ENCODE peak calls at places on chromosomes 13 and 19, in four cellular contexts. Y, S, A and Z are unnamed samples.

GRCh38 chr13:30600470-30600869 is 17.2 kb upstream of the USPL1 start:
- DNase-seq in Y (no peak), S (no peak), A (no peak), Z (no peak)

GRCh38 chr13:28470286-28470685 is 24.6 kb downstream of the FLT1 start:
- DNase-seq in Y (no peak), S (no peak), A (no peak), Z (no peak)

GRCh38 chr19:21610787-21611186 is 105.4 kb downstream of the ZNF429 start:
- DNase-seq in Y (no peak), S (no peak), A (no peak), Z (no peak)

GRCh38 chr19:56383826-56384605 is 9.3 kb downstream of the ZNF582 start:
- DNase-seq in Y (no peak), S (peak), A (no peak), Z (no peak)

GRCh38 chr19:18895828-18896341 is at the start of gene CERS1:
- DNase-seq in Y (no peak), S (no peak), A (no peak), Z (no peak)

GRCh38 chr19:18479964-18480723 is 41.7 kb downstream of the ELL start:
- DNase-seq in Y (no peak), S (no peak), A (peak), Z (no peak)

GRCh38 chr13:103002279-103002678 is 63.9 kb downstream of the SLC10A2 start:
- DNase-seq in Y (no peak), S (no peak), A (no peak), Z (no peak)

GRCh38 chr13:98842074-98842473 is 89.6 kb upstream of the SLC15A1 start:
- DNase-seq in Y (no peak), S (no peak), A (no peak), Z (no peak)

GRCh38 chr19:1133471-1133929 is 29.7 kb downstream of the GPX4 start:
- DNase-seq in Y (peak), S (no peak), A (no peak), Z (peak)

GRCh38 chr19:35724560-35724959 is 6.8 kb downstream of the KMT2B start:
- DNase-seq in Y (no peak), S (no peak), A (peak), Z (no peak)

GRCh38 chr13:41995946-41996345 is 35.0 kb upstream of the VWA8 start:
- DNase-seq in Y (peak), S (peak), A (no peak), Z (peak)

GRCh38 chr13:32790731-32791130 is 204.5 kb downstream of the PDS5B start:
- DNase-seq in Y (no peak), S (no peak), A (no peak), Z (no peak)
- TF ChIP-seq CTCF in Y (no peak), S (no peak), A (no peak), Z (no peak)

GRCh38 chr19:13932911-13933393 is 5.3 kb downstream of the PODNL1 start:
- DNase-seq in Y (no peak), S (no peak), A (no peak), Z (no peak)

GRCh38 chr19:13929956-13930355 is 8.3 kb downstream of the PODNL1 start:
- DNase-seq in Y (peak), S (no peak), A (no peak), Z (no peak)

GRCh38 chr19:13931582-13932378 is 6.4 kb downstream of the PODNL1 start:
- DNase-seq in Y (no peak), S (peak), A (no peak), Z (no peak)

GRCh38 chr19:13929340-13929739 is 8.9 kb downstream of the PODNL1 start:
- DNase-seq in Y (no peak), S (no peak), A (no peak), Z (no peak)

GRCh38 chr19:13930402-13930801 is 7.8 kb downstream of the PODNL1 start:
- DNase-seq in Y (peak), S (no peak), A (no peak), Z (no peak)
- TF ChIP-seq CTCF in Y (no peak), S (no peak), A (no peak), Z (no peak)

DNA sequence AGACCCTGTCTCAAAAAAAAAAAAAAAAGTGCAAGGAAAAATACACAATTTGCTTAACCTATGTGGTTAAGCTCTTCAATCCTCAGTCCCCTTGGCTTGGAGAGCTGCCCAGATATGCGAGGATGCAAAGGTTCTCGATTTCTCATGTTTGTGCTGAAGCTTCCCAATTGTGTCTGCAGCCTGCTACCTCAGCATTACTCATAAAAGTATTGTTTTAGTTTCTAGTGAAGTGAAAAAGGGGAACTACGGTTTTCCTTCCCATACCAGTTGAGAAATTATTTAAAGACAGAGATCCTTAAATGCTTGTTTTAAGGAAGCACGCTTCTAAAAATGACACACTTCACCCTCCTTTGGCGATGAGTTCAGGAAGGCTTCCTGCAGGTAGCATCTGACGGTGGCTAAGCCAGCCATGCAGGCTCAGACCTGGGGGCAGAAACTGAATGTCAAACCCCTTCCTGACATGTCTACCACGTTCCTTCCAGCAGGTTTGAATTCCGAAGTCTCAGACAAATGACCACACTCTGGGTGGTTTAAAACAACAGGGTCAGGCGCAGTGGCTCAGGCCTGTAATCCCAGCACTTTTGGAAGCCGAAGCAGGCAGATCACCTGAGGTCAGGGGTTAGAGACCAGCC is 47.9 kb downstream of the RUBCNL start:
- DNase-seq in Y (peak), S (peak), A (no peak), Z (peak)
- TF ChIP-seq CTCF in Y (no peak), S (no peak), A (no peak), Z (no peak)

GRCh38 chr19:11020982-11021759 is 60.3 kb downstream of the SMARCA4 start:
- DNase-seq in Y (no peak), S (no peak), A (no peak), Z (no peak)
- TF ChIP-seq CTCF in Y (no peak), S (no peak), A (no peak), Z (no peak)

GRCh38 chr19:15368798-15369593 is 10.6 kb downstream of the AKAP8 start:
- DNase-seq in Y (no peak), S (no peak), A (peak), Z (no peak)

GRCh38 chr19:15369594-15369891 is 10.0 kb downstream of the AKAP8 start:
- DNase-seq in Y (no peak), S (no peak), A (peak), Z (no peak)

GRCh38 chr19:15367439-15367838 is 12.1 kb downstream of the AKAP8 start:
- DNase-seq in Y (no peak), S (no peak), A (no peak), Z (no peak)

GRCh38 chr19:15368051-15368632 is 11.4 kb downstream of the AKAP8 start:
- DNase-seq in Y (no peak), S (no peak), A (no peak), Z (no peak)

GRCh38 chr19:15365264-15365663 is 14.3 kb downstream of the AKAP8 start:
- DNase-seq in Y (no peak), S (no peak), A (no peak), Z (no peak)
- TF ChIP-seq CTCF in Y (no peak), S (peak), A (no peak), Z (no peak)